ENCODE peak calls at places on chromosomes 6 and 20, in six cellular contexts. One of them, this sample, is unnamed.

GRCh38 chr6:131572686-131573415 is at the start of gene ARG1:
- DNase-seq in kidney: no peak
- DNase-seq in heart right ventricle: no peak
- DNase-seq in IMR-90: no peak
- DNase-seq in HCT116: no peak
- DNase-seq in endodermal cell: peak
- DNase-seq in this sample: no peak

GRCh38 chr20:36154696-36155628 is at the start of gene EPB41L1:
- DNase-seq in kidney: peak
- DNase-seq in heart right ventricle: no peak
- DNase-seq in IMR-90: no peak
- DNase-seq in HCT116: no peak
- DNase-seq in endodermal cell: peak
- DNase-seq in this sample: no peak

GRCh38 chr6:159691133-159691962 is 1.7 kb downstream of the SOD2 start:
- DNase-seq in kidney: no peak
- DNase-seq in heart right ventricle: peak
- DNase-seq in IMR-90: peak
- DNase-seq in HCT116: peak
- DNase-seq in endodermal cell: no peak
- DNase-seq in this sample: no peak

GRCh38 chr20:56941101-56941686 is 312.1 kb downstream of the TFAP2C start:
- DNase-seq in kidney: no peak
- DNase-seq in heart right ventricle: no peak
- DNase-seq in IMR-90: no peak
- DNase-seq in HCT116: no peak
- DNase-seq in endodermal cell: no peak
- DNase-seq in this sample: no peak

GRCh38 chr20:50298554-50299324 is 108.1 kb downstream of the CEBPB start:
- DNase-seq in kidney: peak
- DNase-seq in heart right ventricle: no peak
- DNase-seq in IMR-90: no peak
- DNase-seq in HCT116: no peak
- DNase-seq in endodermal cell: no peak
- DNase-seq in this sample: no peak

GRCh38 chr20:32327087-32327681 is 30.9 kb upstream of the ASXL1 start:
- DNase-seq in kidney: no peak
- DNase-seq in heart right ventricle: no peak
- DNase-seq in IMR-90: peak
- DNase-seq in HCT116: no peak
- DNase-seq in endodermal cell: no peak
- DNase-seq in this sample: no peak

GRCh38 chr6:156557269-156557885 is 219.8 kb upstream of the ARID1B start:
- DNase-seq in kidney: no peak
- DNase-seq in heart right ventricle: peak
- DNase-seq in IMR-90: peak
- DNase-seq in HCT116: no peak
- DNase-seq in endodermal cell: peak
- DNase-seq in this sample: peak

GRCh38 chr6:127352519-127352918 is 9.1 kb upstream of the ECHDC1 start:
- DNase-seq in kidney: no peak
- DNase-seq in heart right ventricle: no peak
- DNase-seq in IMR-90: no peak
- DNase-seq in HCT116: no peak
- DNase-seq in endodermal cell: no peak
- DNase-seq in this sample: no peak

GRCh38 chr6:41937472-41937871 is 4.1 kb downstream of the CCND3 start:
- DNase-seq in kidney: no peak
- DNase-seq in heart right ventricle: no peak
- DNase-seq in IMR-90: no peak
- DNase-seq in HCT116: no peak
- DNase-seq in endodermal cell: no peak
- DNase-seq in this sample: no peak

GRCh38 chr6:33432546-33432945 is 12.7 kb downstream of the SYNGAP1 start:
- DNase-seq in kidney: no peak
- DNase-seq in heart right ventricle: no peak
- DNase-seq in IMR-90: no peak
- DNase-seq in HCT116: no peak
- DNase-seq in endodermal cell: peak
- DNase-seq in this sample: no peak

GRCh38 chr6:113856571-113857564 is at the start of gene MARCKS:
- DNase-seq in kidney: peak
- DNase-seq in heart right ventricle: peak
- DNase-seq in IMR-90: peak
- DNase-seq in HCT116: peak
- DNase-seq in endodermal cell: peak
- DNase-seq in this sample: peak

GRCh38 chr6:113856011-113856551 is 1.1 kb upstream of the MARCKS start:
- DNase-seq in kidney: no peak
- DNase-seq in heart right ventricle: peak
- DNase-seq in IMR-90: peak
- DNase-seq in HCT116: no peak
- DNase-seq in endodermal cell: peak
- DNase-seq in this sample: peak

GRCh38 chr6:113855500-113856010 is 1.6 kb upstream of the MARCKS start:
- DNase-seq in kidney: peak
- DNase-seq in heart right ventricle: no peak
- DNase-seq in IMR-90: peak
- DNase-seq in HCT116: no peak
- DNase-seq in endodermal cell: peak
- DNase-seq in this sample: no peak

GRCh38 chr6:113853252-113853651 is 3.9 kb upstream of the MARCKS start:
- DNase-seq in kidney: no peak
- DNase-seq in heart right ventricle: no peak
- DNase-seq in IMR-90: no peak
- DNase-seq in HCT116: no peak
- DNase-seq in endodermal cell: no peak
- DNase-seq in this sample: no peak

DNA sequence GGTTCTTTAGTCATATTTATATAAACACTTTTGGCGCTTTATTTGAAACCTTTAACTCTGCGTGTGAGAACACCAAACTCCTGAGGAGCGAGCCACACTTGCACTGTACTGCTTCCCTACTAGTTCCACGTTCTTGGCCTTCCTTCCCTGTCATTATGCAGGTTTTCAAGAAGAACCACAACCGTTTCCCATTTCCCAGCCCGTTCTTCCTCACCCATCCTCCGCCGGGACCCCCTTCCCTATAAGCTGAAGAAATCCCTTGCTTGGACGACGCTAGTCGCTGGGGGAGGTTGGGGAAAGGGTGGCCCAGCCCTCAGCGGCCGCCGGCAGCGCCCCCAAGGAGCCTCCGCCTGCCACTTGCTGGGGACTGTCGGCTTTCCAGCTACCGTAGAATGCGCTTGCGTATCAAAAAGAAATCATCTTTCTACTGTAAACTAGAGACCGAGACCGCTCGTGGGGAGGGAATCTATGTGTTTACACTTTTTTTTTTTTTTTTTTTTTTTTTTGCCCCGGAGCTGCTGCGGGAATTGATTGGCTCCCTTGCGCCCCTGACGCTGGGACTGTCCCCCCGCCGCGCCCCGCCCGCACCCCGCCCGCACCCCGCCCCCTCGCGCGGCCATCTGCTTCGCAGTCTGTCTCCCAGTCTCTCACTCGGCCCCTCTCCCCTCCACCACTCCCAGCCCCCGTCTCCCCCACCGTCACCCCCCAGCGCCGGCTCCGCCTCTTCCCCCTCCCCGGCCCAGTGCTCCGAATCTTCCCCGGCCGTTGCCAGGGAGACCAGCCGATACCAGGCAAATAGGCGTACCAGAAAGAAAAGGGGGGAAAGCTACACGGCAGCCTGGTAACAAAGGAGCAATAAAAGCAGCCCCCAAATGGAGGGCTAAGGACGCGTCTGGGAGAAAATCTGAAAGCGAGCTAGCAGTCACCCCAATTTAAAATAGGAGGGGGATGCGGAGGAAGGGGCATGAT is 2.3 kb upstream of the MARCKS start:
- DNase-seq in kidney: peak
- DNase-seq in heart right ventricle: peak
- DNase-seq in IMR-90: peak
- DNase-seq in HCT116: no peak
- DNase-seq in endodermal cell: peak
- DNase-seq in this sample: peak
- TF ChIP-seq CTCF in kidney: no peak
- TF ChIP-seq CTCF in heart right ventricle: no peak
- TF ChIP-seq CTCF in IMR-90: no peak
- TF ChIP-seq CTCF in HCT116: peak
- TF ChIP-seq CTCF in endodermal cell: peak
- TF ChIP-seq CTCF in this sample: no peak

GRCh38 chr6:37637562-37638413 is 59.9 kb downstream of the MDGA1 start:
- DNase-seq in kidney: no peak
- DNase-seq in heart right ventricle: no peak
- DNase-seq in IMR-90: no peak
- DNase-seq in HCT116: no peak
- DNase-seq in endodermal cell: no peak
- DNase-seq in this sample: no peak
- TF ChIP-seq CTCF in kidney: no peak
- TF ChIP-seq CTCF in heart right ventricle: no peak
- TF ChIP-seq CTCF in IMR-90: no peak
- TF ChIP-seq CTCF in HCT116: no peak
- TF ChIP-seq CTCF in endodermal cell: no peak
- TF ChIP-seq CTCF in this sample: no peak

DNA sequence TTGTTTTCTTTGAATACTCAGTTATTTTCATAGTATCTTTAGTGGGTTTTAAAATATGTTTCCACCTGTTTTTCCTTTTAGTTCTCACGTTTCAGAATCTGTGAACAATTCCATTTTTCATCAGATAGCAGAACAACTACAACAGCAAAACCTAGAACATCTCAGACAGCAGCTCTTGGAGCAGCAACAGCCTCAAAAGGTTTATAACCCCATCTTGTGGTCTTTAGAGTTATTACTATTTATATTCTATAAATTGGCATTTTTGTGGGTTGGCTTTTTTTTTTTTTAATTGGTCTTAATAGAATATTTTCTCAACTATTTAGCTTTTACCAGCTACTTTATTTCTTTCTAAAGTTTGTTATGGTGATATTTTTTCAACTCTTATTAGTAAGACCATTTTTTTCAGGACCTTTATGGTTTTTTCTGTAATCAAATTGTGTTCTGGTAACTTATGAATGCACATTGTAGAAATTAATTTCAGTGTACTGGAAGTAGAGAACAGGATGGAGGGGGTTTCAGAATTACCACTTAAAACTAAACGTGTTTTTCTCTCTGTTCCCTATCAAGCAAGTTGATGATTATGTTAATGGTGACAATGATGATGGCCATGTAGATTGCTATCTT is 72.2 kb downstream of the SCAF8 start:
- DNase-seq in kidney: no peak
- DNase-seq in heart right ventricle: no peak
- DNase-seq in IMR-90: peak
- DNase-seq in HCT116: peak
- DNase-seq in endodermal cell: no peak
- DNase-seq in this sample: no peak
- TF ChIP-seq CTCF in kidney: peak
- TF ChIP-seq CTCF in heart right ventricle: peak
- TF ChIP-seq CTCF in IMR-90: peak
- TF ChIP-seq CTCF in HCT116: peak
- TF ChIP-seq CTCF in endodermal cell: peak
- TF ChIP-seq CTCF in this sample: peak

GRCh38 chr20:59850018-59850641 is 83.3 kb downstream of the SYCP2 start:
- DNase-seq in kidney: no peak
- DNase-seq in heart right ventricle: no peak
- DNase-seq in IMR-90: peak
- DNase-seq in HCT116: peak
- DNase-seq in endodermal cell: no peak
- DNase-seq in this sample: no peak
- TF ChIP-seq CTCF in kidney: peak
- TF ChIP-seq CTCF in heart right ventricle: peak
- TF ChIP-seq CTCF in IMR-90: peak
- TF ChIP-seq CTCF in HCT116: peak
- TF ChIP-seq CTCF in endodermal cell: peak
- TF ChIP-seq CTCF in this sample: peak

GRCh38 chr20:1672728-1673127 is 15.1 kb upstream of the SIRPG start:
- DNase-seq in kidney: no peak
- DNase-seq in heart right ventricle: no peak
- DNase-seq in IMR-90: no peak
- DNase-seq in HCT116: no peak
- DNase-seq in endodermal cell: no peak
- DNase-seq in this sample: no peak

GRCh38 chr20:1667510-1668085 is 10.0 kb upstream of the SIRPG start:
- DNase-seq in kidney: no peak
- DNase-seq in heart right ventricle: no peak
- DNase-seq in IMR-90: no peak
- DNase-seq in HCT116: no peak
- DNase-seq in endodermal cell: no peak
- DNase-seq in this sample: no peak

GRCh38 chr20:1671891-1672669 is 14.5 kb upstream of the SIRPG start:
- DNase-seq in kidney: no peak
- DNase-seq in heart right ventricle: no peak
- DNase-seq in IMR-90: no peak
- DNase-seq in HCT116: no peak
- DNase-seq in endodermal cell: no peak
- DNase-seq in this sample: no peak

GRCh38 chr20:1666802-1667201 is 9.2 kb upstream of the SIRPG start:
- DNase-seq in kidney: no peak
- DNase-seq in heart right ventricle: no peak
- DNase-seq in IMR-90: no peak
- DNase-seq in HCT116: no peak
- DNase-seq in endodermal cell: no peak
- DNase-seq in this sample: no peak

GRCh38 chr20:1669304-1669703 is 11.7 kb upstream of the SIRPG start:
- DNase-seq in kidney: no peak
- DNase-seq in heart right ventricle: peak
- DNase-seq in IMR-90: no peak
- DNase-seq in HCT116: no peak
- DNase-seq in endodermal cell: no peak
- DNase-seq in this sample: no peak
- TF ChIP-seq CTCF in kidney: no peak
- TF ChIP-seq CTCF in heart right ventricle: no peak
- TF ChIP-seq CTCF in IMR-90: no peak
- TF ChIP-seq CTCF in HCT116: no peak
- TF ChIP-seq CTCF in endodermal cell: no peak
- TF ChIP-seq CTCF in this sample: no peak

GRCh38 chr6:31836676-31837611 is 9.4 kb downstream of the HSPA1B start:
- DNase-seq in kidney: peak
- DNase-seq in heart right ventricle: no peak
- DNase-seq in IMR-90: peak
- DNase-seq in HCT116: no peak
- DNase-seq in endodermal cell: no peak
- DNase-seq in this sample: no peak
- TF ChIP-seq CTCF in kidney: no peak
- TF ChIP-seq CTCF in heart right ventricle: no peak
- TF ChIP-seq CTCF in IMR-90: peak
- TF ChIP-seq CTCF in HCT116: no peak
- TF ChIP-seq CTCF in endodermal cell: no peak
- TF ChIP-seq CTCF in this sample: no peak

This sample was measured in pancreas.